ENCODE peak calls at places on chromosomes 2 and 18, in seven cellular contexts. B is stimulated activated CD8-positive, alpha-beta memory T cell treated with anti-CD3 and anti-CD28 coated beads, Interleukin-4, amount 100 ng/mL, for 4 hours; Y is astrocyte of the spinal cord; W is T-helper 22 cell; M is NCI-H1694 treated with DMSO at 0.1 percent for 48 hours; Z is cardiac fibroblast; F is RKO. U is an unnamed sample.

GRCh38 chr2:209382775-209383174 is 41.1 kb upstream of the MAP2 start:
- DNase-seq in B (no peak), Y (no peak), W (no peak), M (no peak), Z (no peak), F (no peak), U (no peak)

GRCh38 chr18:2905802-2906521 is 59.2 kb downstream of the EMILIN2 start:
- DNase-seq in B (peak; percentile 7), Y (no peak), W (peak; percentile 23), M (no peak), Z (peak; percentile 47), F (no peak), U (no peak)

GRCh38 chr2:165474621-165475269 is 5.2 kb downstream of the CSRNP3 start:
- DNase-seq in B (no peak), Y (no peak), W (no peak), M (peak; percentile 66), Z (no peak), F (no peak), U (no peak)

GRCh38 chr2:176293334-176293733 is 24.1 kb downstream of the MTX2 start:
- DNase-seq in B (no peak), Y (no peak), W (no peak), M (no peak), Z (no peak), F (no peak), U (no peak)

GRCh38 chr2:153986488-153987229 is 114.9 kb downstream of the GALNT13 start:
- DNase-seq in B (no peak), Y (peak; percentile 48), W (no peak), M (no peak), Z (peak; percentile 33), F (no peak), U (peak; percentile 60)

GRCh38 chr2:12861344-12861942 is 144.7 kb downstream of the TRIB2 start:
- DNase-seq in B (no peak), Y (no peak), W (no peak), M (no peak), Z (peak; percentile 87), F (no peak), U (peak; percentile 63)

GRCh38 chr18:28995319-28995718 is 818.4 kb upstream of the CDH2 start:
- DNase-seq in B (no peak), Y (no peak), W (no peak), M (no peak), Z (peak; percentile 9), F (no peak), U (peak; percentile 12)

GRCh38 chr2:264493-265468 is at the start of gene ACP1:
- DNase-seq in B (peak; percentile 90), Y (peak; percentile 94), W (peak; percentile 91), M (peak; percentile 96), Z (peak; percentile 93), F (peak; percentile 93), U (peak; percentile 88)

GRCh38 chr18:46756559-46757201 is at the start of gene ST8SIA5:
- DNase-seq in B (no peak), Y (no peak), W (no peak), M (no peak), Z (no peak), F (no peak), U (peak; percentile 39)

GRCh38 chr18:10518595-10519273 is 7.1 kb upstream of the NAPG start:
- DNase-seq in B (no peak), Y (peak; percentile 33), W (no peak), M (no peak), Z (peak; percentile 42), F (no peak), U (peak; percentile 51)